ENCODE peak calls at places on chromosomes 2 and 18, in five cellular contexts. F is BJ, M is GM19239, O is HFF-Myc, P is fibroblast of pulmonary artery. D is an unnamed sample.

GRCh38 chr2:100399714-100400113 is 17.8 kb downstream of the CHST10 start:
- DNase-seq in O (no peak), F (no peak), P (no peak), M (no peak), D (no peak)

GRCh38 chr2:69375494-69376353 is 11.3 kb downstream of the GFPT1 start:
- DNase-seq in M (no peak), O (peak), F (no peak), P (peak), D (no peak)

GRCh38 chr2:19722486-19723420 is 179.0 kb downstream of the TTC32 start:
- DNase-seq in M (no peak), O (no peak), P (peak), F (no peak), D (no peak)

GRCh38 chr18:23231340-23232021 is 96.2 kb downstream of the CABLES1 start:
- DNase-seq in F (peak), P (peak), M (peak), O (peak), D (peak)

GRCh38 chr18:43692291-43692690 is 415.0 kb upstream of the SYT4 start:
- DNase-seq in M (no peak), O (peak), P (peak), F (peak), D (no peak)

GRCh38 chr18:22551536-22552151 is 133.9 kb upstream of the CTAGE1 start:
- DNase-seq in M (no peak), P (peak), F (no peak), O (no peak), D (no peak)

GRCh38 chr2:109487237-109487869 is 126.4 kb downstream of the SEPTIN10 start:
- DNase-seq in M (no peak), P (peak), F (peak), O (peak), D (no peak)

GRCh38 chr2:226215902-226216503 is 583.6 kb downstream of the IRS1 start:
- DNase-seq in O (peak), P (peak), F (no peak), M (peak), D (no peak)

GRCh38 chr2:20621366-20622295 is 29.3 kb downstream of the HS1BP3 start:
- DNase-seq in O (no peak), M (no peak), P (no peak), F (no peak), D (no peak)

GRCh38 chr18:56517181-56517580 is 121.2 kb downstream of the TXNL1 start:
- DNase-seq in M (no peak), P (no peak), O (no peak), F (no peak), D (no peak)

GRCh38 chr2:126041648-126042047 is 614.3 kb upstream of the GYPC start:
- DNase-seq in P (no peak), F (no peak), O (no peak), M (no peak), D (no peak)

GRCh38 chr2:221649045-221649444 is 76.9 kb upstream of the EPHA4 start:
- DNase-seq in O (no peak), P (peak), M (no peak), F (no peak), D (no peak)

GRCh38 chr2:95317123-95317500 is 20.0 kb downstream of the KCNIP3 start:
- DNase-seq in F (no peak), O (no peak), M (no peak), P (no peak), D (no peak)

D was measured in GM12891.